ENCODE peak calls at places on chromosome 5, in four cellular contexts. D is HepG2, A is K562, T is GM12878. C is an unnamed sample.

GRCh38 chr5:43156388-43156787 is 35.6 kb upstream of the NIM1K start:
- DNase-seq in A (no peak), T (no peak), D (no peak), C (no peak)

GRCh38 chr5:158942217-158942616 is 157.5 kb downstream of the EBF1 start:
- DNase-seq in T (no peak), A (no peak), D (no peak), C (no peak)

GRCh38 chr5:87850843-87851242 is 417.8 kb downstream of the TMEM161B start:
- DNase-seq in D (no peak), A (no peak), T (peak), C (no peak)

GRCh38 chr5:116914869-116915504 is 340.4 kb upstream of the SEMA6A start:
- DNase-seq in D (no peak), T (no peak), A (no peak), C (no peak)

GRCh38 chr5:116502616-116503015 is 72.0 kb downstream of the SEMA6A start:
- DNase-seq in A (no peak), T (no peak), D (no peak), C (no peak)

GRCh38 chr5:40160435-40160834 is 519.3 kb upstream of the PTGER4 start:
- DNase-seq in D (no peak), A (no peak), T (no peak), C (no peak)

GRCh38 chr5:53479656-53480473 is 564 bp upstream of the FST start:
- DNase-seq in T (no peak), A (peak), D (peak), C (peak)

GRCh38 chr5:54363669-54364068 is 53.3 kb upstream of the ARL15 start:
- DNase-seq in D (no peak), A (no peak), T (no peak), C (no peak)

GRCh38 chr5:140116716-140117115 is 2.8 kb downstream of the PURA start:
- DNase-seq in A (no peak), T (no peak), D (no peak), C (peak)

GRCh38 chr5:10836991-10837390 is 76.0 kb upstream of the DAP start:
- DNase-seq in T (no peak), D (no peak), A (no peak), C (no peak)

GRCh38 chr5:58074222-58074621 is 385.7 kb downstream of the PLK2 start:
- DNase-seq in D (no peak), T (no peak), A (no peak), C (no peak)

GRCh38 chr5:122183098-122183794 is 53.9 kb downstream of the ZNF474 start:
- DNase-seq in T (no peak), D (no peak), A (no peak), C (no peak)

GRCh38 chr5:108747111-108748009 is at the start of gene FER:
- DNase-seq in A (peak), D (peak), T (peak), C (no peak)

GRCh38 chr5:610744-611730 is 1.1 kb upstream of the CEP72 start:
- DNase-seq in T (no peak), A (no peak), D (no peak), C (no peak)

GRCh38 chr5:25357605-25358004 is 712.8 kb upstream of the CDH10 start:
- DNase-seq in T (no peak), A (no peak), D (no peak), C (no peak)

GRCh38 chr5:25358919-25359318 is 714.1 kb upstream of the CDH10 start:
- DNase-seq in T (no peak), A (no peak), D (no peak), C (no peak)

GRCh38 chr5:25362799-25363198 is 718.0 kb upstream of the CDH10 start:
- DNase-seq in A (no peak), D (no peak), T (no peak), C (no peak)
- H2AFZ ChIP-seq in A (no peak), D (no peak), T (no peak), C (no peak)

DNA sequence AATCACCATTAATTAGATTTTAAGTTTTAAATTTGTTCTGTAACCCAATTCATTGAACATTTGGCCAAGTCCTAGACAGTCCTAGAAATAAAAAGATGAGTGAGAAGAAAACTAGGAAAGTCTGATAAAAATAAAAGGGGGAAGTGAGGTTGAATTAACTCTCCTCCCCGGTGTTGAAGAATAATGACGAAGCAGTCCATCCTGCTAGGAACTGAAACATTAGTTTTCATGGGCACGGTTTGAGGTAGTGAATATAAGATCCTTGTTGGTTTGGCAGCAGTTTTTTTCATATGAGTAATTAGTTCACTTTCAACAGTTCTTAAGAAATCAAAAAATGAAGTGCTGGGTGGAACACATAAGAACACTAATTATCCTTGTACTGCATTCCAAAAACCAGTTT is 103.1 kb downstream of the MTREX start:
- DNase-seq in T (peak), D (no peak), A (no peak), C (no peak)
- TF ChIP-seq JUNB in T (peak), D (no peak), A (no peak), C (no peak)

GRCh38 chr5:3886521-3887461 is 291.2 kb downstream of the IRX1 start:
- DNase-seq in A (no peak), D (no peak), T (no peak), C (no peak)
- H3K4me3 ChIP-seq in A (no peak), D (no peak), T (no peak), C (no peak)

GRCh38 chr5:119302449-119302848 is 53.4 kb upstream of the TNFAIP8 start:
- DNase-seq in A (no peak), T (no peak), D (no peak), C (no peak)
- H2AFZ ChIP-seq in A (peak), T (no peak), D (no peak), C (no peak)

GRCh38 chr5:176361437-176362097 is at the start of gene KIAA1191:
- DNase-seq in T (peak), D (peak), A (peak), C (peak)

GRCh38 chr5:176365663-176366574 is 632 bp downstream of the ARL10 start:
- DNase-seq in T (no peak), D (no peak), A (no peak), C (peak)

GRCh38 chr5:176366575-176366894 is 1.2 kb downstream of the ARL10 start:
- DNase-seq in D (no peak), A (no peak), T (no peak), C (peak)

GRCh38 chr5:176362098-176362442 is 506 bp upstream of the KIAA1191 start:
- DNase-seq in T (no peak), D (no peak), A (no peak), C (no peak)

GRCh38 chr5:176364765-176365662 is at the start of gene ARL10:
- DNase-seq in D (no peak), T (no peak), A (no peak), C (peak)
- TF ChIP-seq JUNB in D (no peak), T (no peak), A (no peak), C (no peak)

GRCh38 chr5:107251151-107251550 is 419.6 kb downstream of the EFNA5 start:
- DNase-seq in D (no peak), T (no peak), A (no peak), C (no peak)

GRCh38 chr5:107254902-107255234 is 415.9 kb downstream of the EFNA5 start:
- DNase-seq in T (no peak), D (no peak), A (no peak), C (no peak)

GRCh38 chr5:107257885-107258520 is 412.7 kb downstream of the EFNA5 start:
- DNase-seq in A (no peak), D (no peak), T (peak), C (no peak)

GRCh38 chr5:107254214-107254901 is 416.4 kb downstream of the EFNA5 start:
- DNase-seq in D (no peak), T (no peak), A (no peak), C (no peak)

DNA sequence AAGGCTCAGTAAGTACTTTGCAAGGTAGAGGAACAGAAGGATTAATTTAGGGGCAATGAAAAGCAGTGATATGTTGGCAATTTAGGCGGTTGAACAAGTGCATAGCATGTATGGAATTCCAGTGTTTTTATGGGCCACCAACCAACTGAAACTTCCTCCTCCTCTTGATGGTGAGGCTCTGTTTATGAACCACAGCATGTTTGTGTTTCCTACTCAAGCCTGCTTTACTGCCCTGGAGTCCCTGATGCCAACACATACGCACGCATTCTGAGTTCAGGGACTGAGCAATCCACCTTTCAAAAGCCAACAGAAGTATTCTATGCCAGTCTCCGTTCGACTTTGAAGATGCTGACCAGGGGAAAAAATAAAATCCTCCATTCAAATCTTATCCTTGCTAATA is 417.5 kb downstream of the EFNA5 start:
- DNase-seq in D (no peak), T (no peak), A (no peak), C (no peak)
- H3K4me3 ChIP-seq in D (no peak), T (no peak), A (no peak), C (no peak)

DNA sequence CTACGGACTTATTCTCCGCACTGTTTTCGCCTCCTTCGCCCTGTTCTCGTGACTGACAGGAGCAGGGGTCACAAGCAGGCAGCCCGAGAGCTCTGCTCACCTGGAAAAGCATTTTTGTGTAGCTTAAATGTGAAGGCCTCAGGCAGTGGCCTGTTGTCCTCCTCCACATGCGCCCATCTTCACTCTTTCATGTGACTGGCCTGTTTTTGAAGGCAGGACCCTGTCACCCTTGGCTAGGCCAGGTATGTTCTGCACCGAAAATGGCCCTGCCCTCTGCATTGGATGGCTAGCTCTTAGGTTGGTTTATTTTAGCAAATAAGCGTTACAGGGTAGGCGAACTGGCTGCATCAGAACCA is 622 bp upstream of the CPLANE1 start:
- DNase-seq in A (no peak), T (no peak), D (no peak), C (no peak)
- H2AFZ ChIP-seq in A (no peak), T (peak), D (peak), C (peak)

DNA sequence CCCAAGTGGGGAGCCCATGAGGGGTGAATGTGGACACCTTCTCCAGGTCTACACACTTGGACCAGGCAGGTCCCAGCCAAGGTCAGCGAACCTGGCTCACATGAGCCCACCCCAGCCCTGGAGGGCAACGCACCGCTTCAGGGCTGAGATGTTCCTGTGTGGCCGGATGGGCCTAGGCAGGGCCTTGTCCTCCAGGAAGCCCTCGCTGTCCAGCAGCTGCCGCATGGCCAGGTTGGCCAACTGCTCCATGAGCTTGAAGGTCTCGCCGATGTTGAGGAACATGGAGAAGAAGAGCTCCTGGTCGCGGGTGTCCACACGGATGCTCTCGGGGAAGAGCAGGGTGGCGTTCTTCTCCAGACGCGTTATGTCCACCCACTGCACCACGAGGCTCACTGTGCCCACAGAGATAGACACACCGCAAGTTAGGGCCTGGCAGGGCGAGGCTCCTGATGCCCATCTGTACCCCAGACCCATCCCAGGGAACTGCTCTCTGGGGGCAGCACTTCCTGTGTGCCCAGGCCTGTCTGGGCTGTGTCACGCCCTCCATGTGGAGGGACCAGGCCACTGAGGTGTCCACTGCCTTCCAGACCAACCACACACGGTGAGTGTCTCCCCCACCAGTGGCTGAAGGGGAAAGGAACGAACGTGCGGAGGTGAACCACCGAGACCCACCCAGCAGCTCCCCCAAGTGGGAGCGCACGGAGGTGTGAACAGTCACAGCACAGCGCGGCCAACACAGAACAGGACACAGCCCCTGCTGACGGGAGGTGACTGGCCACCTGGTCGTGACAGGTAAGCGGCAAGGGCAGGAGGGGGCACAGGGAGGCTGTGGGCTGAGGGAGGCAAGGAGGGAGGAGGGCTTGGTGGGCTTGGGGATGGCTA is 14.4 kb downstream of the TBC1D9B start:
- DNase-seq in A (no peak), T (no peak), D (no peak), C (no peak)
- TF ChIP-seq JUNB in A (no peak), T (no peak), D (no peak), C (no peak)

GRCh38 chr5:141135718-141136266 is 786 bp downstream of the PCDHB5 start:
- DNase-seq in D (no peak), A (no peak), T (no peak), C (no peak)
- H3K4me3 ChIP-seq in D (no peak), A (no peak), T (no peak), C (peak)

GRCh38 chr5:38400365-38400764 is 142.0 kb downstream of the EGFLAM start:
- DNase-seq in A (no peak), D (no peak), T (no peak), C (no peak)
- H2AFZ ChIP-seq in A (no peak), D (no peak), T (no peak), C (no peak)

C was measured in GM23338.